ENCODE peak calls at places on chromosomes 7 and 10, in six cellular contexts. J is kidney epithelial cell; D is heart left ventricle; K is smooth muscle cell of the brain vasculature; U is adrenal gland; T is activated naive CD8-positive, alpha-beta T cell treated with anti-CD3 and anti-CD28 coated beads, Interleukin-2, amount 50 U/mL, for 24 hours. R is an unnamed sample.

GRCh38 chr7:92740713-92741126 is 95.7 kb downstream of the CDK6 start:
- DNase-seq in J (peak; percentile 87), D (no peak), K (no peak), U (no peak), T (no peak), R (no peak)

GRCh38 chr10:73910764-73911552 is at the start of gene PLAU:
- DNase-seq in J (no peak), D (peak; percentile 77), K (no peak), U (peak; percentile 21), T (peak; percentile 46), R (no peak)

GRCh38 chr7:24572421-24573007 is 738 bp upstream of the PALS2 start:
- DNase-seq in J (peak; percentile 39), D (peak; percentile 17), K (no peak), U (peak; percentile 68), T (peak; percentile 18), R (peak; percentile 10)

GRCh38 chr7:107661081-107661864 is 645 bp downstream of the SLC26A4 start:
- DNase-seq in J (no peak), D (peak; percentile 36), K (no peak), U (peak; percentile 64), T (peak; percentile 38), R (peak; percentile 7)

GRCh38 chr7:21497072-21497471 is 45.8 kb upstream of the DNAH11 start:
- DNase-seq in J (no peak), D (no peak), K (no peak), U (peak; percentile 23), T (no peak), R (no peak)

GRCh38 chr10:124560377-124560776 is 98.8 kb downstream of the LHPP start:
- DNase-seq in J (peak; percentile 9), D (peak; percentile 70), K (peak; percentile 76), U (peak; percentile 49), T (no peak), R (no peak)

GRCh38 chr7:146736446-146737190 is 620.0 kb downstream of the CNTNAP2 start:
- DNase-seq in J (no peak), D (no peak), K (peak; percentile 13), U (no peak), T (no peak), R (no peak)

GRCh38 chr10:13822475-13822874 is 235.7 kb downstream of the PRPF18 start:
- DNase-seq in J (no peak), D (no peak), K (no peak), U (no peak), T (no peak), R (no peak)

GRCh38 chr7:105590793-105591192 is 9.5 kb upstream of the EFCAB10 start:
- DNase-seq in J (no peak), D (no peak), K (no peak), U (no peak), T (no peak), R (no peak)

GRCh38 chr10:17665742-17666141 is 21.8 kb downstream of the STAM start:
- DNase-seq in J (peak; percentile 69), D (no peak), K (peak; percentile 60), U (peak; percentile 71), T (no peak), R (no peak)

GRCh38 chr10:5434017-5434753 is 21.8 kb downstream of the NET1 start:
- DNase-seq in J (no peak), D (no peak), K (no peak), U (no peak), T (no peak), R (no peak)

GRCh38 chr7:101535333-101535732 is 93.8 kb downstream of the MYL10 start:
- DNase-seq in J (no peak), D (no peak), K (no peak), U (peak; percentile 47), T (no peak), R (no peak)

GRCh38 chr7:128989961-128990360 is 52.2 kb downstream of the IRF5 start:
- DNase-seq in J (no peak), D (no peak), K (no peak), U (peak; percentile 7), T (no peak), R (no peak)

GRCh38 chr10:98262571-98262970 is 5.4 kb downstream of the LOXL4 start:
- DNase-seq in J (no peak), D (peak; percentile 61), K (no peak), U (peak; percentile 86), T (peak; percentile 14), R (no peak)

GRCh38 chr7:158255558-158255957 is 332.1 kb downstream of the PTPRN2 start:
- DNase-seq in J (no peak), D (no peak), K (no peak), U (no peak), T (no peak), R (no peak)